ENCODE peak calls at places on chromosomes 4 and X, in five cellular contexts. One of them, this sample, is unnamed.

GRCh38 chr4:106268731-106269272 is 47.2 kb downstream of the TBCK start:
- DNase-seq in A549: no peak
- DNase-seq in pancreas: no peak
- DNase-seq in AG10803: peak; percentile 69
- DNase-seq in psoas muscle: no peak
- DNase-seq in this sample: no peak

GRCh38 chrX:1657367-1658082 is 42.7 kb downstream of the ASMT start:
- DNase-seq in pancreas: no peak
- DNase-seq in A549: no peak
- DNase-seq in psoas muscle: no peak
- DNase-seq in AG10803: peak; percentile 35
- DNase-seq in this sample: peak; percentile 42

GRCh38 chr4:85952518-85952917 is 407.3 kb downstream of the MAPK10 start:
- DNase-seq in AG10803: peak; percentile 34
- DNase-seq in A549: no peak
- DNase-seq in psoas muscle: no peak
- DNase-seq in pancreas: no peak
- DNase-seq in this sample: peak; percentile 71

GRCh38 chr4:25760518-25761157 is 102.2 kb downstream of the SEL1L3 start:
- DNase-seq in AG10803: peak; percentile 52
- DNase-seq in A549: no peak
- DNase-seq in pancreas: no peak
- DNase-seq in psoas muscle: no peak
- DNase-seq in this sample: no peak

GRCh38 chrX:45230410-45230809 is 29.7 kb upstream of the DIPK2B start:
- DNase-seq in psoas muscle: no peak
- DNase-seq in AG10803: no peak
- DNase-seq in pancreas: no peak
- DNase-seq in A549: no peak
- DNase-seq in this sample: no peak

GRCh38 chrX:83934220-83934619 is 73.3 kb downstream of the CYLC1 start:
- DNase-seq in A549: no peak
- DNase-seq in pancreas: no peak
- DNase-seq in AG10803: no peak
- DNase-seq in psoas muscle: no peak
- DNase-seq in this sample: no peak

GRCh38 chr4:150699599-150699998 is 117.6 kb downstream of the MAB21L2 start:
- DNase-seq in pancreas: no peak
- DNase-seq in psoas muscle: no peak
- DNase-seq in A549: no peak
- DNase-seq in AG10803: no peak
- DNase-seq in this sample: no peak

GRCh38 chr4:48017108-48017527 is 546 bp downstream of the NIPAL1 start:
- DNase-seq in AG10803: peak; percentile 11
- DNase-seq in A549: peak; percentile 25
- DNase-seq in psoas muscle: peak; percentile 55
- DNase-seq in pancreas: peak; percentile 61
- DNase-seq in this sample: peak; percentile 64

GRCh38 chrX:63270873-63271272 is 80.3 kb downstream of the SPIN4 start:
- DNase-seq in AG10803: no peak
- DNase-seq in psoas muscle: no peak
- DNase-seq in pancreas: no peak
- DNase-seq in A549: no peak
- DNase-seq in this sample: no peak

GRCh38 chr4:47704693-47705325 is 133.1 kb downstream of the CORIN start:
- DNase-seq in AG10803: peak; percentile 30
- DNase-seq in pancreas: peak; percentile 20
- DNase-seq in psoas muscle: no peak
- DNase-seq in A549: no peak
- DNase-seq in this sample: peak; percentile 35

GRCh38 chr4:76955187-76955586 is 5.6 kb downstream of the SEPTIN11 start:
- DNase-seq in psoas muscle: no peak
- DNase-seq in A549: no peak
- DNase-seq in AG10803: peak; percentile 86
- DNase-seq in pancreas: no peak
- DNase-seq in this sample: peak; percentile 58

GRCh38 chr4:53004497-53005148 is 142.5 kb downstream of the RASL11B start:
- DNase-seq in psoas muscle: no peak
- DNase-seq in A549: no peak
- DNase-seq in pancreas: no peak
- DNase-seq in AG10803: no peak
- DNase-seq in this sample: no peak

GRCh38 chr4:103018391-103019318 is 850 bp downstream of the SLC9B1 start:
- DNase-seq in psoas muscle: peak; percentile 54
- DNase-seq in pancreas: no peak
- DNase-seq in A549: peak; percentile 10
- DNase-seq in AG10803: peak; percentile 0
- DNase-seq in this sample: no peak

GRCh38 chr4:35342833-35343232 is 901.5 kb downstream of the ARAP2 start:
- DNase-seq in psoas muscle: no peak
- DNase-seq in AG10803: no peak
- DNase-seq in A549: no peak
- DNase-seq in pancreas: no peak
- DNase-seq in this sample: no peak

GRCh38 chr4:40199999-40200880 is 3.4 kb downstream of the RHOH start:
- DNase-seq in psoas muscle: no peak
- DNase-seq in pancreas: no peak
- DNase-seq in A549: no peak
- DNase-seq in AG10803: peak; percentile 32
- DNase-seq in this sample: peak; percentile 55

GRCh38 chr4:158065176-158065575 is 107.6 kb downstream of the GASK1B start:
- DNase-seq in AG10803: no peak
- DNase-seq in pancreas: no peak
- DNase-seq in psoas muscle: no peak
- DNase-seq in A549: no peak
- DNase-seq in this sample: no peak

GRCh38 chr4:82639947-82640346 is 78.2 kb upstream of the TMEM150C start:
- DNase-seq in pancreas: no peak
- DNase-seq in AG10803: no peak
- DNase-seq in psoas muscle: no peak
- DNase-seq in A549: no peak
- DNase-seq in this sample: no peak

GRCh38 chr4:108210989-108211725 is 42.4 kb upstream of the LEF1 start:
- DNase-seq in A549: no peak
- DNase-seq in psoas muscle: no peak
- DNase-seq in AG10803: no peak
- DNase-seq in pancreas: no peak
- DNase-seq in this sample: peak; percentile 9

GRCh38 chrX:37371578-37371981 is 22.4 kb downstream of the PRRG1 start:
- DNase-seq in psoas muscle: peak; percentile 80
- DNase-seq in A549: no peak
- DNase-seq in pancreas: peak; percentile 40
- DNase-seq in AG10803: peak; percentile 41
- DNase-seq in this sample: no peak

GRCh38 chr4:128163177-128164117 is 102.3 kb downstream of the LARP1B start:
- DNase-seq in pancreas: no peak
- DNase-seq in AG10803: peak; percentile 50
- DNase-seq in A549: peak; percentile 28
- DNase-seq in psoas muscle: no peak
- DNase-seq in this sample: peak; percentile 78

GRCh38 chr4:42397256-42397634 is at the start of gene SHISA3:
- DNase-seq in psoas muscle: peak; percentile 46
- DNase-seq in AG10803: no peak
- DNase-seq in pancreas: peak; percentile 47
- DNase-seq in A549: peak; percentile 4
- DNase-seq in this sample: peak; percentile 17

GRCh38 chr4:142984871-142985585 is 138.9 kb upstream of the INPP4B start:
- DNase-seq in AG10803: peak; percentile 16
- DNase-seq in psoas muscle: no peak
- DNase-seq in pancreas: no peak
- DNase-seq in A549: peak; percentile 9
- DNase-seq in this sample: peak; percentile 15

GRCh38 chr4:17168571-17168970 is 270.1 kb upstream of the LDB2 start:
- DNase-seq in pancreas: no peak
- DNase-seq in A549: no peak
- DNase-seq in psoas muscle: no peak
- DNase-seq in AG10803: peak; percentile 62
- DNase-seq in this sample: peak; percentile 96

GRCh38 chr4:167100120-167100519 is 134.2 kb downstream of the SPOCK3 start:
- DNase-seq in psoas muscle: no peak
- DNase-seq in A549: no peak
- DNase-seq in pancreas: no peak
- DNase-seq in AG10803: no peak
- DNase-seq in this sample: peak; percentile 67

GRCh38 chr4:100257567-100257966 is 67.3 kb upstream of the DDIT4L start:
- DNase-seq in AG10803: no peak
- DNase-seq in pancreas: no peak
- DNase-seq in psoas muscle: no peak
- DNase-seq in A549: no peak
- DNase-seq in this sample: no peak

GRCh38 chr4:8155660-8156421 is 2.8 kb downstream of the ABLIM2 start:
- DNase-seq in psoas muscle: no peak
- DNase-seq in pancreas: no peak
- DNase-seq in AG10803: no peak
- DNase-seq in A549: no peak
- DNase-seq in this sample: no peak

DNA sequence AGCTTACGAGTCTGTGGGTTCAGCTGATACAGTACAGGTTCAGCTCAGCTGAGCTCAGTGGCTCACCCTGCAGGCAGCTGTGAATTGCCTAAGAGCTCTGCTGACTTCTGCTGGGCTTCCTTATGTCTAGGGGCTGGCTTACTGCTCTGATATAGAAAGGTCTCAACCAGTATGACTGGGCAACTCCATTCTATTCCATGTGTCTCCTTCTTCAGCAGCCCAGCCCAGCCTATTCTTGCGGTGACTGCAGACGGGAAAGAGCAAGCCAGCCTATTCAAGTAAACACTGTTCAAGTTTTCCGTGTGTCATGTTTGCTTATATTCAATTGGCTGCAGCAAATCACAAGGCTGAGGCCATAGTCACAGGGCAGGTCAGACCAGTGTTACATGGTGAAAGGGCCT is 615.4 kb upstream of the ZFP42 start:
- DNase-seq in psoas muscle: no peak
- DNase-seq in A549: no peak
- DNase-seq in pancreas: no peak
- DNase-seq in AG10803: no peak
- DNase-seq in this sample: no peak
- TF ChIP-seq CTCF in psoas muscle: no peak
- TF ChIP-seq CTCF in A549: no peak
- TF ChIP-seq CTCF in pancreas: no peak
- TF ChIP-seq CTCF in AG10803: peak; percentile 45
- TF ChIP-seq CTCF in this sample: peak; percentile 26

DNA sequence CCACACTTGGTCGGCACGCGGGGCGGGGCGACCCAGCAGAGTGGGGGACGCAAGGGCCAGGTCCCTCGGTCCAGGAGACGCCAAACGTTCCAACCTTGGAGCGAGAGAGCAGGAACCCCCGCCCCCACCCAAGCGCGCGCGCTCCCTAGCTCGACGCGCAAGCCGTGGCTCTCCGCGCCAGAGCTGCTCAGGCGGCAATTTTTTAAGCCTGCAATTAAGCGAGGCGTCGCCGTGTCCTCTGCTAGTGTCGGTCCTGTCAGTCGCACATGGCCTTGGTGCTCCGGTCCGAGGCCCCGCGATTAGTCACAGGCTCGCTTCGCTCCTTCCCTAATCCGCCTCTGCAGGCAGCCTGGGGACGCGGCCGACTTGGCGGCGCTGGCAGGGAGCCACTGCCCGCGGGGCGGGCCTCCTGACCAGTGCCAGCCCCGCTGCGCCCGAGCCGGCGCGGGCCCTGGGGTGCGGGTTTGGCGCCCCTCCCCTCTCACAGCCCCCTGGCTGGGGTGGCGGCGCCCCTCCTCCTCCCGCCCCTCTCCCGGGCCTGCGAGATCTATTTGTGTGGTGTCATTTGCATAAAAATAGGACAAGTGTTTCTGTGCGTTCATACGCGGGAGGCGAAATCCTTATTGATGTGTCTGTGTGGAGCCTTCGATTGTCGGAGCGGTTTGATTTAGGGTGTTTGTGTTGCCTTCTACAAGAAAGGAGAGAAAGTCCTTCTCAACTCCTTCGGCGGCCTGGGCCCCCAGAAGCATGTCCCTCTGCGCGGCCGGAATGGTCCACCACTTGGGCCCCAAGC is 9.7 kb upstream of the BCOR start:
- DNase-seq in AG10803: no peak
- DNase-seq in A549: peak; percentile 33
- DNase-seq in psoas muscle: peak; percentile 85
- DNase-seq in pancreas: peak; percentile 87
- DNase-seq in this sample: no peak
- H3K4me3 ChIP-seq in AG10803: no peak overlapping the region
- H3K4me3 ChIP-seq in A549: peak overlapping the region; percentile 75
- H3K4me3 ChIP-seq in psoas muscle: peak overlapping the region; percentile 67
- H3K4me3 ChIP-seq in pancreas: no peak overlapping the region
- H3K4me3 ChIP-seq in this sample: no peak overlapping the region

DNA sequence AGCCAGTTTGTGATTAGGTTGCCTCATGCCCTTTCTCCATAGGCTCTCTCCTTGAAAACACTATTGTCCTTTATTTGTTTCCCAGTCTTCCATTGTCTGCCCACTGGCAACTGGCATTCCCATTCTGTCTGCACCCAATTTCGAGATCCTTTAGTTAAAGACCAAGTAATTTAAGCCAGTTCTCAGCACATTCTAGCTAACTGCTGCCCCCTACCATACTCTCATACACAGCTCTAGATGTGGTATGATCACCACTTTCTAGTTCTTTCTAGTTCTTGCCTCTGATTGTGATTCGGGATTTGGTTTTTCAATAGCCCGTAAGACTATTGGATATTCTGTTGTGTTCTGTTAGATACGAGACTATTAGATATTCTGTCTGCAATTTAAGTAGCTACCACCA is 135.8 kb upstream of the TRPC5 start:
- DNase-seq in pancreas: no peak
- DNase-seq in AG10803: no peak
- DNase-seq in psoas muscle: no peak
- DNase-seq in A549: no peak
- DNase-seq in this sample: no peak
- TF ChIP-seq CTCF in pancreas: no peak
- TF ChIP-seq CTCF in AG10803: no peak
- TF ChIP-seq CTCF in psoas muscle: no peak
- TF ChIP-seq CTCF in A549: no peak
- TF ChIP-seq CTCF in this sample: no peak

GRCh38 chrX:134462927-134463326 is 3.0 kb downstream of the HPRT1 start:
- DNase-seq in pancreas: no peak
- DNase-seq in AG10803: no peak
- DNase-seq in A549: no peak
- DNase-seq in psoas muscle: no peak
- DNase-seq in this sample: no peak
- H3K4me3 ChIP-seq in pancreas: no peak overlapping the region
- H3K4me3 ChIP-seq in AG10803: no peak overlapping the region
- H3K4me3 ChIP-seq in A549: no peak overlapping the region
- H3K4me3 ChIP-seq in psoas muscle: no peak overlapping the region
- H3K4me3 ChIP-seq in this sample: no peak overlapping the region

GRCh38 chr4:1730532-1731135 is 9.3 kb downstream of the TACC3 start:
- DNase-seq in AG10803: no peak
- DNase-seq in pancreas: peak; percentile 55
- DNase-seq in A549: no peak
- DNase-seq in psoas muscle: no peak
- DNase-seq in this sample: no peak
- TF ChIP-seq CTCF in AG10803: no peak
- TF ChIP-seq CTCF in pancreas: no peak
- TF ChIP-seq CTCF in A549: no peak
- TF ChIP-seq CTCF in psoas muscle: no peak
- TF ChIP-seq CTCF in this sample: no peak

DNA sequence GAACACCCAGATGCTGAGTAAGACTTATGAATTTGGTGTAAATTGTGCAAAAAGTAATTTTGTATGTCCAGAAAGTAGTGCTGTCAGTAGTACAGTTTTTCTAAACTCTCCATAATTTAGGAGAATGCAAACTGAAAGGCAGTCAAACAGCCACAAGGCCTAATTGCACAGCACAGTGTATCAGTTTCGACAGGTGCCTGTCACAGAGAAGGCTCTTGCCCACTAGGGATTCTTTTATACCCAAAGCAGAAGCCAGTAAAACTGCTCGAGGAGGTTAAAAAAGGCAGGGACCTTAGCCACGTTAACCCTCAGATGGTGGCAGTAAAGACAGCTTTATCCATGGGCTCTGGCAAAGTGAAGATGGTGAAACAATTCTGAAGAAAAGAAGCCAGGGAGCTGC is 69.4 kb upstream of the GATB start:
- DNase-seq in psoas muscle: no peak
- DNase-seq in A549: no peak
- DNase-seq in AG10803: no peak
- DNase-seq in pancreas: no peak
- DNase-seq in this sample: no peak
- H3K4me3 ChIP-seq in psoas muscle: no peak overlapping the region
- H3K4me3 ChIP-seq in A549: no peak overlapping the region
- H3K4me3 ChIP-seq in AG10803: no peak overlapping the region
- H3K4me3 ChIP-seq in pancreas: no peak overlapping the region
- H3K4me3 ChIP-seq in this sample: no peak overlapping the region

This sample was measured in astrocyte of the spinal cord.